ENCODE peak calls at places on chromosome 4, in nine cellular contexts. E is activated T-helper 1 cell treated with anti-CD3 and anti-CD28 coated beads, Interleukin-12 subunit alpha, Interleukin-12 subunit beta, Interleukin-2, Interleukin-4 antibody, amounts not matched to agents 30 ng/mL and 10 ng/mL and 1 ng/mL, durations not matched to agents 14 hours and 24 hours and 36 hours; U is anterior cingulate cortex; B is type B pancreatic cell; R is PC-3; O is colonic mucosa; G is A673; A is activated CD4-positive, alpha-beta T cell treated with anti-CD3 and anti-CD28 coated beads, Interleukin-2, amount 50 U/mL, for 4 hours; T is CD4-positive, alpha-beta memory T cell. K is an unnamed sample.

GRCh38 chr4:26281876-26282275 is 38.9 kb upstream of the RBPJ start:
- DNase-seq in U (no peak), E (no peak), G (no peak), R (peak), B (no peak), A (no peak), T (no peak), O (no peak), K (no peak)

GRCh38 chr4:6272863-6273660 is 3.4 kb downstream of the WFS1 start:
- DNase-seq in R (peak), E (no peak), G (no peak), U (no peak), T (no peak), O (no peak), B (no peak), A (no peak), K (peak)

GRCh38 chr4:39689970-39690369 is 8.0 kb upstream of the UBE2K start:
- DNase-seq in E (no peak), U (no peak), R (no peak), A (no peak), G (no peak), T (no peak), B (no peak), O (no peak), K (no peak)

GRCh38 chr4:122758033-122758432 is 25.5 kb downstream of the BBS12 start:
- DNase-seq in T (no peak), O (no peak), R (peak), A (no peak), G (peak), U (no peak), B (no peak), E (no peak), K (peak)

GRCh38 chr4:130479020-130479419 is 1383.1 kb downstream of the C4orf33 start:
- DNase-seq in R (peak), B (no peak), G (peak), E (no peak), O (no peak), A (no peak), T (no peak), U (no peak), K (peak)

GRCh38 chr4:164508126-164508525 is 245.8 kb upstream of the SMIM31 start:
- DNase-seq in O (no peak), T (no peak), B (no peak), E (no peak), R (no peak), U (no peak), A (no peak), G (no peak), K (no peak)

GRCh38 chr4:135966936-135967335 is 1565.4 kb downstream of the PCDH18 start:
- DNase-seq in U (no peak), A (no peak), G (no peak), B (no peak), T (no peak), O (no peak), E (no peak), R (no peak), K (no peak)

GRCh38 chr4:18075823-18076433 is 54.4 kb upstream of the LCORL start:
- DNase-seq in B (no peak), O (peak), G (peak), R (peak), U (no peak), T (peak), E (peak), A (no peak), K (peak)

GRCh38 chr4:169266081-169266480 is 4.7 kb downstream of the SH3RF1 start:
- DNase-seq in T (no peak), G (no peak), A (no peak), R (no peak), O (no peak), B (no peak), E (no peak), U (no peak), K (no peak)

K was measured in kidney tubule cell.